ENCODE peak calls at places on chromosomes 2 and 18, in five cellular contexts. Z, C, J, Q and Y are unnamed samples.

GRCh38 chr18:5095239-5095638 is 101.8 kb downstream of the AKAIN1 start:
- DNase-seq in Z (no peak), C (no peak), J (no peak), Q (no peak), Y (no peak)

GRCh38 chr2:70966681-70967080 is 11.7 kb upstream of the ANKRD53 start:
- DNase-seq in Z (no peak), C (no peak), J (peak), Q (no peak), Y (no peak)

GRCh38 chr2:46161329-46161728 is 135.9 kb upstream of the EPAS1 start:
- DNase-seq in Z (no peak), C (no peak), J (no peak), Q (no peak), Y (no peak)

GRCh38 chr2:150718280-150718679 is 230.8 kb upstream of the RND3 start:
- DNase-seq in Z (no peak), C (no peak), J (no peak), Q (no peak), Y (no peak)

GRCh38 chr2:170845343-170845742 is 28.7 kb downstream of the GAD1 start:
- DNase-seq in Z (no peak), C (no peak), J (no peak), Q (no peak), Y (no peak)

GRCh38 chr2:226652388-226652787 is 147.2 kb downstream of the IRS1 start:
- DNase-seq in Z (peak), C (peak), J (no peak), Q (no peak), Y (peak)

GRCh38 chr2:205148756-205149155 is 533.5 kb upstream of the NRP2 start:
- DNase-seq in Z (no peak), C (no peak), J (no peak), Q (no peak), Y (peak)

GRCh38 chr18:78681934-78682333 is 297.7 kb upstream of the SALL3 start:
- DNase-seq in Z (no peak), C (no peak), J (no peak), Q (no peak), Y (no peak)

GRCh38 chr2:230441188-230441897 is 25.3 kb downstream of the SP100 start:
- DNase-seq in Z (no peak), C (no peak), J (peak), Q (no peak), Y (peak)

GRCh38 chr2:200777275-200777674 is 34.4 kb upstream of the BZW1 start:
- DNase-seq in Z (no peak), C (peak), J (no peak), Q (no peak), Y (no peak)

GRCh38 chr2:191607101-191607500 is 70.8 kb upstream of the NABP1 start:
- DNase-seq in Z (no peak), C (peak), J (no peak), Q (no peak), Y (peak)
- H3K4me3 ChIP-seq in Z (no peak), C (no peak), J (no peak), Q (no peak), Y (no peak)

GRCh38 chr2:27380626-27381556 is at the start of gene ZNF513:
- DNase-seq in Z (peak), C (peak), J (peak), Q (peak), Y (peak)
- H3K4me3 ChIP-seq in Z (peak), C (peak), J (peak), Q (peak), Y (peak)

DNA sequence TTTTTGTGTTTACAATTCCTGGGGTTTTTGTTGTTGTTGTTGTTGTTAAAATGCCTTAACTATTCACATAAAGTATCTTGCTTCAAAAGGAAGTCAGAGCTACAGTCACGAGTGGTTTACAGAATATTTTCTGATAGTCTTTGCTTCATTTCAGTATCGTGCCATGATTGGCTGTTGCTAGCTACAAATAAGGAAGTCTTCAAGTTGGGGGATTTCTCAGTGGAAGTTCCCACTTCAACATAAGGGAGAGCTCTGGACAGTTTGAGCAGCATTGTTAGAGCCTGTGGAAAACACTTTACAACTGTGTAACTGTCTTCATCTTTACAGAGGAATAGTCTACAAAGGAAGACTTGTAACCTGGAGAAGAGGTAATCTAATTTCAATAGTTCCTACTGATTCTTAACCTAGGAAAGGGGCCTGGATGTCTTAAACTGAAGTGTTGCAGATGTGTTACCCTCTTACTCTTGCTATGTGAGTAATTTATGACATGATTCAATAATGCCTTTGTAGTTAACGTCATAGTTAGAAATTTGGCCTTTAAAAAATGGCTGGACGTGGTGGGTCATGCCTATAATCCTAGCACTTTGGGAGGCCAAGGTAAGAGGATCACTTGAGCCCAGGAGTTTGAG is 23.4 kb upstream of the TANK start:
- DNase-seq in Z (peak), C (peak), J (no peak), Q (no peak), Y (peak)
- H3K4me3 ChIP-seq in Z (no peak), C (no peak), J (peak), Q (peak), Y (no peak)

DNA sequence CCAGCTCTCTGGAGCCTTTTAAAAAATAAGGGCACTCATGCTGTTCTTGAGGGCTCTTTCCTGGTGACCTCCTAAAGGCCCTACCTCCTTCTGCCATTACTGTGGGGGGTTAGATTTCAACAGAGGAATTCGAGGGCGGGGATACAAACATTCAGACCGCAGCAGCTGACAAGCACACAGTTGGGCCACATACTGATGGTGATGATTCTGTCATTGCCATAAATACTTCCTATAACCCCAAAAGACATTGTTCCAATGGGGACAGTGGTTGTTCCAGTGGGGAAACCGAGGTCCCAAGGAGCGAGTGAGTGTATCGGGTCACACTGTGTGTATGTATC is 67.0 kb downstream of the TSHZ1 start:
- DNase-seq in Z (no peak), C (no peak), J (no peak), Q (no peak), Y (no peak)
- H3K4me3 ChIP-seq in Z (no peak), C (no peak), J (no peak), Q (no peak), Y (no peak)